ENCODE peak calls at places on chromosome 11, in seven cellular contexts. V is IMR-90; A is CD4-positive, alpha-beta memory T cell; P is GM23248; S is GM12878; K is HepG2; R is PC-9. X is an unnamed sample.

GRCh38 chr11:8386134-8386864 is 122.6 kb upstream of the LMO1 start:
- DNase-seq in V (no peak), A (no peak), P (no peak), S (peak), K (no peak), R (no peak), X (no peak)

GRCh38 chr11:2377511-2378443 is 667 bp downstream of the CD81 start:
- DNase-seq in V (peak), A (no peak), P (peak), S (no peak), K (no peak), R (no peak), X (peak)

GRCh38 chr11:39236916-39237315 is 2222.5 kb downstream of the LRRC4C start:
- DNase-seq in V (no peak), A (no peak), P (no peak), S (no peak), K (no peak), R (no peak), X (no peak)

GRCh38 chr11:65370659-65371049 is 11.8 kb downstream of the SLC25A45 start:
- DNase-seq in V (no peak), A (no peak), P (no peak), S (no peak), K (no peak), R (no peak), X (no peak)

GRCh38 chr11:61007971-61008896 is 36.8 kb downstream of the CD6 start:
- DNase-seq in V (no peak), A (no peak), P (no peak), S (no peak), K (no peak), R (no peak), X (no peak)

GRCh38 chr11:57698843-57699365 is 13.1 kb downstream of the MED19 start:
- DNase-seq in V (no peak), A (no peak), P (no peak), S (no peak), K (no peak), R (no peak), X (no peak)

GRCh38 chr11:35235944-35236666 is 97.1 kb downstream of the CD44 start:
- DNase-seq in V (no peak), A (peak), P (peak), S (no peak), K (no peak), R (peak), X (no peak)

GRCh38 chr11:44923796-44924195 is 26.9 kb downstream of the TP53I11 start:
- DNase-seq in V (no peak), A (no peak), P (no peak), S (no peak), K (no peak), R (no peak), X (no peak)

GRCh38 chr11:38019072-38019775 is 1421.2 kb upstream of the RAG2 start:
- DNase-seq in V (no peak), A (no peak), P (no peak), S (no peak), K (peak), R (peak), X (no peak)

GRCh38 chr11:331332-332060 is 10.8 kb upstream of the IFITM3 start:
- DNase-seq in V (no peak), A (no peak), P (no peak), S (no peak), K (no peak), R (no peak), X (no peak)

GRCh38 chr11:8206251-8207079 is 37.6 kb upstream of the RIC3 start:
- DNase-seq in V (no peak), A (no peak), P (no peak), S (no peak), K (no peak), R (no peak), X (no peak)

GRCh38 chr11:19921976-19922688 is 209.5 kb downstream of the NAV2 start:
- DNase-seq in V (no peak), A (no peak), P (peak), S (no peak), K (no peak), R (peak), X (no peak)

GRCh38 chr11:33774356-33775063 is at the start of gene FBXO3:
- DNase-seq in V (peak), A (peak), P (peak), S (no peak), K (peak), R (peak), X (peak)

GRCh38 chr11:129248618-129249017 is 56.5 kb upstream of the ARHGAP32 start:
- DNase-seq in V (peak), A (no peak), P (peak), S (no peak), K (peak), R (no peak), X (no peak)

GRCh38 chr11:76280151-76280881 is 74.0 kb upstream of the WNT11 start:
- DNase-seq in V (no peak), A (no peak), P (no peak), S (no peak), K (no peak), R (no peak), X (no peak)

GRCh38 chr11:76282786-76283185 is 76.5 kb upstream of the WNT11 start:
- DNase-seq in V (no peak), A (no peak), P (no peak), S (no peak), K (no peak), R (no peak), X (no peak)

GRCh38 chr11:76282106-76282630 is 75.9 kb upstream of the WNT11 start:
- DNase-seq in V (no peak), A (no peak), P (no peak), S (no peak), K (no peak), R (no peak), X (no peak)

GRCh38 chr11:76280882-76281557 is 74.7 kb upstream of the WNT11 start:
- DNase-seq in V (no peak), A (no peak), P (no peak), S (no peak), K (no peak), R (no peak), X (no peak)

DNA sequence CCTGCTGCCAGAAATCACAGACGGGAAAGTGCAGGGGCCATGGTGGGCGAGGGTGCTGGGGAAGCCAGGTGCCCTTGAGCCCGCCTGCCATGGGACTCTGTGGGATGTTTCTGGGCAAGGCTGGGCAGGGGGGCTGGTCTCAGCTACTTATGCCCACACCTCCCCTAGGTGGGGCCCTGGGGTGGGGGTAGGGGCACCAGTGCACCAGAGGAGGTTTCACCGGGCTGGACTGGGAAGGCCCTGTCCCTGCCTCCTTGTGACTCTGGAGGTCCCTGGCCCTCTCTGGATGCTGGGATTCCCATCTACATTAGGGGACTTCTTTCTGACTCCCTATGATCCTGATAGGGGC is 75.2 kb upstream of the WNT11 start:
- DNase-seq in V (no peak), A (no peak), P (no peak), S (no peak), K (no peak), R (no peak), X (no peak)
- H3K27ac ChIP-seq in V (no peak), A (no peak), P (no peak), S (no peak), K (no peak), R (no peak), X (no peak)

GRCh38 chr11:11241284-11241683 is 111.8 kb downstream of the CSNK2A3 start:
- DNase-seq in V (no peak), A (no peak), P (no peak), S (no peak), K (no peak), R (no peak), X (no peak)

GRCh38 chr11:11244470-11245080 is 108.5 kb downstream of the CSNK2A3 start:
- DNase-seq in V (no peak), A (no peak), P (no peak), S (no peak), K (no peak), R (no peak), X (no peak)

GRCh38 chr11:11246166-11246565 is 106.9 kb downstream of the CSNK2A3 start:
- DNase-seq in V (no peak), A (no peak), P (no peak), S (no peak), K (no peak), R (no peak), X (no peak)

GRCh38 chr11:11243258-11243789 is 109.7 kb downstream of the CSNK2A3 start:
- DNase-seq in V (no peak), A (no peak), P (peak), S (no peak), K (no peak), R (no peak), X (no peak)

GRCh38 chr11:11243790-11244469 is 109.1 kb downstream of the CSNK2A3 start:
- DNase-seq in V (no peak), A (peak), P (peak), S (no peak), K (no peak), R (no peak), X (no peak)
- H3K27ac ChIP-seq in V (no peak), A (peak), P (no peak), S (no peak), K (no peak), R (no peak), X (no peak)

GRCh38 chr11:117874910-117875396 is 1.5 kb downstream of the FXYD6 start:
- DNase-seq in V (no peak), A (no peak), P (no peak), S (no peak), K (no peak), R (no peak), X (no peak)
- H3K27ac ChIP-seq in V (no peak), A (no peak), P (no peak), S (no peak), K (no peak), R (no peak), X (no peak)

GRCh38 chr11:66543263-66544107 is 2.4 kb downstream of the ZDHHC24 start:
- DNase-seq in V (peak), A (peak), P (no peak), S (peak), K (no peak), R (no peak), X (no peak)
- H3K27ac ChIP-seq in V (no peak), A (peak), P (no peak), S (no peak), K (no peak), R (no peak), X (no peak)

GRCh38 chr11:12260731-12261521 is 116.4 kb upstream of the PARVA start:
- DNase-seq in V (no peak), A (no peak), P (no peak), S (no peak), K (no peak), R (no peak), X (no peak)
- H3K27ac ChIP-seq in V (no peak), A (no peak), P (no peak), S (no peak), K (no peak), R (no peak), X (no peak)

X was measured in right lobe of liver.